ENCODE peak calls at places on chromosomes 1 and 21, in eight cellular contexts. B is AG04449, X is H9, K is MCF 10A, G is cardiac fibroblast, S is Calu3, M is neural crest cell, D is glutamatergic neuron. I is an unnamed sample.

GRCh38 chr1:27152004-27152828 is 2.7 kb downstream of the SLC9A1 start:
- DNase-seq in B (no peak), D (no peak), X (no peak), K (no peak), M (no peak), S (no peak), G (peak), I (no peak)

GRCh38 chr1:178521241-178521640 is 8.3 kb downstream of the TEX35 start:
- DNase-seq in K (no peak), X (no peak), G (no peak), M (no peak), B (no peak), S (no peak), D (no peak), I (no peak)

GRCh38 chr1:230286890-230287269 is 139.3 kb downstream of the PGBD5 start:
- DNase-seq in X (no peak), S (no peak), B (no peak), D (no peak), K (no peak), G (no peak), M (no peak), I (no peak)

GRCh38 chr21:32257952-32258785 is 20.7 kb downstream of the MIS18A start:
- DNase-seq in M (peak), G (peak), B (peak), K (peak), S (peak), X (peak), D (peak), I (peak)

GRCh38 chr1:107531065-107531908 is 390.4 kb downstream of the NTNG1 start:
- DNase-seq in G (no peak), D (no peak), M (no peak), S (no peak), K (peak), B (no peak), X (no peak), I (no peak)

GRCh38 chr1:216616425-216616824 is 106.8 kb downstream of the ESRRG start:
- DNase-seq in D (no peak), M (no peak), S (no peak), B (no peak), X (no peak), G (no peak), K (no peak), I (no peak)

GRCh38 chr1:32612189-32612881 is 38.0 kb downstream of the ZBTB8OS start:
- DNase-seq in S (peak), K (peak), D (peak), B (no peak), G (peak), M (peak), X (peak), I (peak)

GRCh38 chr1:193625255-193625654 is 438.8 kb upstream of the B3GALT2 start:
- DNase-seq in K (no peak), X (no peak), G (no peak), M (no peak), S (no peak), B (no peak), D (no peak), I (no peak)

GRCh38 chr1:21736876-21737275 is 46.1 kb downstream of the USP48 start:
- DNase-seq in X (no peak), G (no peak), K (no peak), D (no peak), B (no peak), M (no peak), S (no peak), I (no peak)

GRCh38 chr1:11653616-11654570 is at the start of gene FBXO2:
- DNase-seq in X (no peak), B (no peak), M (no peak), S (no peak), G (no peak), D (peak), K (peak), I (no peak)

GRCh38 chr1:207815913-207816312 is 64.1 kb downstream of the CD46 start:
- DNase-seq in M (no peak), B (no peak), K (peak), S (no peak), G (peak), D (no peak), X (no peak), I (no peak)

GRCh38 chr1:157133431-157133830 is 4.8 kb downstream of the ETV3 start:
- DNase-seq in D (no peak), X (no peak), G (no peak), M (no peak), K (no peak), B (no peak), S (no peak), I (no peak)

GRCh38 chr1:64572222-64572900 is 102.4 kb downstream of the CACHD1 start:
- DNase-seq in B (no peak), M (no peak), X (peak), K (peak), D (no peak), G (no peak), S (no peak), I (no peak)
- TF ChIP-seq CTCF in B (no peak), M (no peak), X (no peak), K (no peak), D (no peak), G (no peak), S (no peak), I (no peak)

GRCh38 chr1:55064071-55064581 is 24.8 kb downstream of the PCSK9 start:
- DNase-seq in M (no peak), S (no peak), B (no peak), G (peak), D (no peak), X (peak), K (peak), I (no peak)
- TF ChIP-seq CTCF in M (peak), S (no peak), B (no peak), G (peak), D (peak), X (peak), K (no peak), I (peak)

DNA sequence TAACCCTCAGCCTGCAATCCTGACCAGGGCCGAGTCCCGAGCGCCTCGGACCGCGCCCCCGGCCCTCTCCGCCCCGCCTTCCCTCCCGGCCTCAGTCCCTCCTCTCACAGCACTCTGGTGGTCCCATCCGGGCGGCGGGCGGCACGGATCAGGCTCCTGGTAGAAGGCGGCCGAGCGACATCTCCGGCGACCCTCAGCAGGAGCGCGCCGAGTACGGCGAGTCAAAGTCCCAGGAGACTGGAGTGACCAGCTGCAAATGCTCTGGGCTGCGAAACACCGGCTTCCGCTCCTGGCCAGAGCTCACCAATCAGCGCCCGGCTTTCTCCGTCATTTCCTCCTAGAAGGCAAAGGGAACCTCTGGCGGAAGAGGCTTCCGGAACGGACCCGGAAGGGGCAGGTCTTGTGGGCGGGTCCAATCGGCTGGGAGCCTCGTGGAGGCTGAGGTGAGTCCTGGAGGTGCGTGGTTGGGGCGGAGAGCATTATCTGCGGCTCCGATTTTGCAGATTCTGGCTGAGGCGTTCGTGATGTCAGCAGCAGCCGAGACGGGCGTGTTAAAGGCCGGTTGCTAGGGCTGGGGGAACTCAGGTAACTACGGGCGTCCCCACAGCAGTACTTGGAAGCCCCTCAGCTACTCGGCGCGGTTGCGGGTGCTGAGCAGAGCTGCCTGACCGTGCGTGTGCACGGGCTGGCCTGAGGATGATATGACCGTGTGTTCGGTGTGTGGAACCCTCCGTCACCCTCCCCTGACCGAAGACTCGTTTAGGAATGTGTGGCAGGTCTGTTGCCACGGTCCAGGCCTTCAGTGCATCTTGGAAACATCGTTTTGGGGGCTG is at the start of the genes GDAP2 and WDR3:
- DNase-seq in B (peak), K (peak), G (peak), M (peak), D (peak), X (peak), S (peak), I (peak)
- TF ChIP-seq CTCF in B (no peak), K (no peak), G (no peak), M (no peak), D (no peak), X (no peak), S (no peak), I (no peak)

DNA sequence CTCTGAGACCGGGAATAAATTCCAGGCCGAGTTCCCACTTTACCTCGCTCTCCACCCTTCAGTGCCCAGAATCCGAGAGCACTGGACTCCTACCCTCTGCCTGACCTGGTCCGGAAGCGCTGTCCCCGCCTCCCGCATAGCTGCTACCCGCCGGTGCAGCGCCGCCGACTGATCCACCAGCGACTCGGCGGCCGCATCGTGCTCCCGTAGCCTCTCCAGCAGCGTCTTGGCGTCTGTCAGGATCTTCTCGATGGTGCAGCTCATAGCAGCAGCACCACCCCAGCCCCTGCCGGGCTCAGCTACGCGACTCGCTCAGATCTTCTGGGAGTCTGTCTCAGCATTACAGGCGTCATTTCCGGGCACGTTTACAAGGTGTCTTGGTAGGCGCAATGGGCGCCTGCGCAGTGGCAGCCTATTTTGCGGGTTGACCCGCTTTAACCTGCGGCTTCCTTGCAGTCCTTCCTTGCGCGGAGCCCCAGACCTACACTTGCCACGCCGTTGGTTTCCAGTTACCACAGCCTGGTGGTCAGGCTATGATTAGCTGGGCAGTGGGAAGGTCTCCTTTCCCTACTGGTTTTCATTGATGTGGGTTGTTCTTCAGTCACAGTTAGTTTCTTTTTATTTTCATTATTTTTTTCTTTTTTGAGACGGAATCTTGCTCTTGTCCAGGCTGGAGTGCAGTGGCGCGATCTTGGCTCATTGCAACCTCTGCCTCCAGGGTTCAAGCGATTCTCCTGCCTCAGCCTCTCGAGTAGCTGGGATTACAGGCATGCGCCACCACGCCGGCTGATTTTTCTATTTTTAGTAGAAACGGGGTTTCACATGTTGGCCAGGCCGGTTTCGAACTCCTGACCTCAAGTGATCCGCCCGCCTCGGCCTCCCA is at the start of gene SIKE1:
- DNase-seq in X (peak), G (peak), S (peak), M (peak), B (peak), K (peak), D (peak), I (peak)
- TF ChIP-seq CTCF in X (peak), G (no peak), S (no peak), M (peak), B (no peak), K (no peak), D (no peak), I (no peak)

GRCh38 chr1:9448132-9449105 is 90.8 kb upstream of the SLC25A33 start:
- DNase-seq in B (no peak), D (no peak), S (no peak), G (peak), M (no peak), K (no peak), X (no peak), I (peak)
- TF ChIP-seq CTCF in B (no peak), D (no peak), S (no peak), G (peak), M (no peak), K (no peak), X (no peak), I (no peak)

DNA sequence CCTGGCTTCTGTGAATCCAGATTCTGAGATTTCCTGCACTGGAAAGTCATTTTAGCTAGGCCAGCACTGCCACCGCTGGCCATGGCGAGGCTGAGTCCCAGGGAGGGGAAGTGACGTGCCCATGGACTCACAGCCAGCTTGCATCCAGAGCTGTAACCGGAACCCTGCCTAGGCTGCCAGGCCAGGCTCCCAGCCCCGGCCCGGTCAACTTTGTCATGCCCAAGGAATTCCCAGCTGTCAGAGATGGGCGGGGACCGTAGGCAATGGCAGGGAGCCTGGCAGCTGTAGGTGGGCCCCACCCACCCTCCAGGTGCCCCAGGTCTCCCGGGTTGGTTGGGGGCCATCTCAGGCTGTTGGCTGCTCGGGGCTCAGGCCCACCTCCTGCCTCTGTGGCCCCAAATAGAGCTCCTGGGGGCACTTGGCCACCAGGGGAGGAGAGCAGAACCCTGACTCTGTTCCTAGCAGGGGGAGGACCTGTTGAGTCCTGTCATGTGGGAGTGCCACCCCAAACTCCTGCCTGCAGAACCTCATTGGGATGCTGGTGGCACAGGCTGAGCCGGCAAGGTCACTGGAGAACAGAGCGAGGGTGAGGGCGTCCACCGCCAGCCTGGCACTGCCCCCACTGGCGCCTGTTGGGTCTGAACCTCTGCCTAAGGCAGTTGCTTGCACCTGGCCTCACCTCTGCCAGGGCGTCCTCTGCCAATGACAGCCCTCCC is 57.8 kb downstream of the FOXO6 start:
- DNase-seq in X (peak), B (peak), D (no peak), S (peak), G (peak), K (peak), M (no peak), I (no peak)
- TF ChIP-seq CTCF in X (no peak), B (peak), D (no peak), S (no peak), G (peak), K (no peak), M (no peak), I (no peak)

GRCh38 chr1:149942207-149942606 is 5.5 kb upstream of the MTMR11 start:
- DNase-seq in X (peak), S (no peak), B (no peak), D (peak), M (peak), G (peak), K (peak), I (peak)
- TF ChIP-seq CTCF in X (peak), S (no peak), B (peak), D (no peak), M (peak), G (peak), K (no peak), I (no peak)

DNA sequence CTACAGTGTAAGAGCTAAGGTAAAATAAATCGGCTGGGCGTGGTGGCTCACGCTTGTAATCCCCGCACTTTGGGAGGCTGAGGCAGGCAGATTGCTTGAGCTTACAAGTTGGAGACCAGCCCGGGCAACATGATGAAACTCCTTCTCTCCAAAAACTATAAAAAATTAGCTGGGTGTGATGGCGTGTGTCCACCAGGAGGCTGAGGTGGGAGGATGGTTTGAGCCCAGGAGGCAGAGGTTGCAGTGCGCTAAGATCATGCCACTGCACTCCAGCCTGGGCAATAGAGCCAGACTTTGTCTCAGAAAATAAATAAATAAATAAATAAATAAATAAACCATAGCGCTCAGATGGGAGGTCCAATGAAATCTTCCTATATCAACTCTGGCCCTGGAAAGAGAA is 16.7 kb upstream of the FAM110D start:
- DNase-seq in D (no peak), X (no peak), G (no peak), M (no peak), S (no peak), K (no peak), B (no peak), I (no peak)
- TF ChIP-seq CTCF in D (peak), X (peak), G (no peak), M (no peak), S (no peak), K (no peak), B (no peak), I (no peak)

DNA sequence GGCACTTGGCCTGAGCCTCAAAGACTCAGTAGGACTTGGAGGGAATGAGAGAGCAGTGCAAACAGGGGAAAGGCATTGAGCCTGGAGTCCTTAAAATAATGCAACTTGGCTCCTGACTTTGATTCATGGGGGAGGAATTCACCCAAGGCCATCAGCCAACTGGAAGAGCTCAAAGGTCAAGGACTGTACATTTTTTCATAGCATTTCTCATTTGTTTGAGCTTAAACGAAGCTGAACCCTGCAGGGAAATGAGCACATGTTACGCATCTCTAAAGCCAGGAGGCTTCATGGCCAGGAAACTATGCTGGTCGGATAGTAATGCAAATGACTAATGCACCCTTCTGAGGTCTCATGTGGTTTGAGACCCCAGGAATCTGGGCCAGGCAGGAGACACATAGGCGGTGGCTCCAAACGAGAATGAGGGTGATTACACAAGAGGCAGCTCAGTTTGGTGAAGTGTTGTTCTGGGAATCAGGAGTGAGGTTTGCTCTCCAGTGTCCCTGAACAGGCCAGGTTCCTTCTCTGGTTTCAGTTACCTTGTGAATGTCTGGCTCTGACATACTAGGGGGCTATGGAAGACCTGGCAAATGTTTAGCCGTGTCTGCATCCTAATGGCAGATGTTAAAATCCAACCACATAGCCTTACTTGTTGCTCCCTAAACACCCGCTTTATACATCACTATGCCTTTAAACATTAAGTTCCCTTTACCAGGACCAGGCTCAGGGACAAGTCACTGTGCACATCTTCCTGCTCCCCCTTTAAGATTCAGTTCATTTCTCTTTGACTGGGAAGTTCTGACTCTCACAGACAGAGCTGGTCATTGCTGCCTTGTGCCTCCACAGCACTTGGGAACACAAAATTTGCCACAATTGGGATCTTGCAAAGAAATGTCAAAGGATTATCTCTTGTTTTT is 503.9 kb upstream of the USP24 start:
- DNase-seq in G (peak), D (no peak), X (peak), M (no peak), S (no peak), B (peak), K (peak), I (no peak)
- TF ChIP-seq CTCF in G (peak), D (no peak), X (no peak), M (no peak), S (no peak), B (no peak), K (no peak), I (no peak)